ENCODE peak calls at places on chromosomes 5 and 9, in five cellular contexts. U is cardiac fibroblast; M is epithelial cell of esophagus; E is suprapubic skin; C is activated CD8-positive, alpha-beta T cell treated with anti-CD3 and anti-CD28 coated beads for 36 hours. Y is an unnamed sample.

GRCh38 chr5:135850671-135851070 is 16.2 kb downstream of the SLC25A48 start:
- DNase-seq in E (no peak), C (no peak), U (no peak), M (no peak), Y (no peak)

GRCh38 chr5:100901851-100902341 is 1.2 kb downstream of the ST8SIA4 start:
- DNase-seq in E (peak; percentile 63), M (peak; percentile 33), C (peak; percentile 81), U (peak; percentile 36), Y (no peak)

GRCh38 chr9:17436854-17437253 is 142.0 kb upstream of the SH3GL2 start:
- DNase-seq in C (no peak), U (no peak), M (no peak), E (no peak), Y (no peak)

GRCh38 chr5:139740138-139740992 is 55.2 kb upstream of the PSD2 start:
- DNase-seq in U (no peak), C (no peak), E (no peak), M (no peak), Y (no peak)

GRCh38 chr5:27682600-27682999 is 644.2 kb upstream of the CDH9 start:
- DNase-seq in M (peak; percentile 46), E (no peak), U (peak; percentile 1), C (no peak), Y (no peak)

GRCh38 chr9:4269872-4270271 is 30.0 kb downstream of the GLIS3 start:
- DNase-seq in M (no peak), U (no peak), E (no peak), C (no peak), Y (no peak)

GRCh38 chr5:103808464-103809106 is 246.0 kb upstream of the NUDT12 start:
- DNase-seq in C (peak; percentile 5), U (peak; percentile 57), M (peak; percentile 62), E (no peak), Y (peak; percentile 55)

GRCh38 chr5:111415053-111415452 is 97.3 kb downstream of the STARD4 start:
- DNase-seq in C (peak; percentile 56), U (no peak), E (no peak), M (no peak), Y (no peak)

GRCh38 chr5:141363952-141364660 is at the start of gene PCDHGA5:
- DNase-seq in E (no peak), U (peak; percentile 38), M (no peak), C (no peak), Y (no peak)

GRCh38 chr5:176837707-176838115 is 27.4 kb downstream of the UNC5A start:
- DNase-seq in E (peak; percentile 80), M (peak; percentile 89), U (peak; percentile 89), C (peak; percentile 89), Y (peak; percentile 82)

GRCh38 chr5:135705941-135706340 is 127.2 kb upstream of the CXCL14 start:
- DNase-seq in E (no peak), M (no peak), U (no peak), C (no peak), Y (no peak)

GRCh38 chr5:78162253-78162862 is 132.1 kb downstream of the AP3B1 start:
- DNase-seq in M (peak; percentile 37), E (no peak), U (peak; percentile 64), C (no peak), Y (peak; percentile 4)

GRCh38 chr5:142881727-142882126 is 111.5 kb downstream of the ARHGAP26 start:
- DNase-seq in E (no peak), C (no peak), U (no peak), M (no peak), Y (no peak)

GRCh38 chr9:16445141-16445920 is 425.1 kb downstream of the BNC2 start:
- DNase-seq in E (no peak), C (no peak), U (peak; percentile 71), M (peak; percentile 89), Y (peak; percentile 68)

GRCh38 chr5:134245101-134245604 is 19.3 kb upstream of the PPP2CA start:
- DNase-seq in U (peak; percentile 81), M (peak; percentile 90), E (no peak), C (no peak), Y (peak; percentile 89)

GRCh38 chr9:967851-968641 is 8.4 kb upstream of the DMRT3 start:
- DNase-seq in E (no peak), C (no peak), M (peak; percentile 41), U (no peak), Y (no peak)

GRCh38 chr5:119070578-119070827 is 384 bp upstream of the DMXL1 start:
- DNase-seq in E (no peak), M (no peak), U (no peak), C (no peak), Y (no peak)

GRCh38 chr5:151574597-151574996 is 16.5 kb downstream of the FAT2 start:
- DNase-seq in C (no peak), U (no peak), E (no peak), M (peak; percentile 45), Y (no peak)

GRCh38 chr5:150529555-150529954 is 21.6 kb downstream of the NDST1 start:
- DNase-seq in E (no peak), C (no peak), M (no peak), U (no peak), Y (no peak)

GRCh38 chr9:107226431-107226830 is 56.6 kb upstream of the RAD23B start:
- DNase-seq in C (no peak), U (peak; percentile 47), E (no peak), M (no peak), Y (peak; percentile 36)

GRCh38 chr5:95725071-95725820 is 5.9 kb upstream of the RHOBTB3 start:
- DNase-seq in U (peak; percentile 50), M (no peak), E (no peak), C (no peak), Y (no peak)

GRCh38 chr9:33719581-33720374 is 75.6 kb upstream of the PRSS3 start:
- DNase-seq in M (peak; percentile 40), E (no peak), U (peak; percentile 9), C (peak; percentile 54), Y (peak; percentile 24)

GRCh38 chr5:108615216-108615615 is 132.5 kb upstream of the FER start:
- DNase-seq in C (no peak), M (peak; percentile 30), E (no peak), U (peak; percentile 40), Y (peak; percentile 26)

GRCh38 chr5:116394186-116394867 is 180.3 kb downstream of the SEMA6A start:
- DNase-seq in E (no peak), M (no peak), U (no peak), C (no peak), Y (no peak)

DNA sequence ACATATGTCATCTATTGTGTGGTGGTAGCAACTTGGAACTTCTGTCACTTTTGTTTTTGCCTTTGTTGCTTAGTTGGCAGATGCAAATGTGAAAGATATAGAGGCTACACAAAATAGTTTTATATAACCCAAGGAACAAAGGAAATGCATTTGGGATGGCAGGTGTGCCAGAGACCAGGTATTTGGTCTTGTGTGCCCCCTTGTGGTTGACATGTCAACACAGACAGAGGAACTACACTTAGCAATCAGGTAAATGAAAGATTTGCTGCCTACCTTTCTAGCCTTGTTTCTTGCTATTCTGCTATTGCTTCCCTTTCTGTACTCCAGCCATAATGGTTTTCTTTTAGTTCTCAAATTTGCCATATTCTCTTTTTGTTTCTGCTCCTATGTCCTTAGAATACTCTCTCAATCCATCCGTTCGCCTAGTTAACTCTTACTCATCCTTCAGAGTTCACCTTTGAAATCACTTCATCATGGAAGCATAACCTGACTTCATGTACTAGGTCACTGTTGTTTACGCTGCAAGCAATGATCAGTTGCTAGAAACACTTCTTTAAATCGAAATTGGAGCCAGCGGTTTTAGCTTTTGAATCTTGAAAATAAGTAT is 119.5 kb downstream of the TRPM3 start:
- DNase-seq in M (peak; percentile 75), E (no peak), U (peak; percentile 65), C (peak; percentile 15), Y (peak; percentile 52)
- TF ChIP-seq CTCF in M (peak; percentile 79), E (peak; percentile 35), U (peak; percentile 63), C (no peak), Y (peak; percentile 63)

DNA sequence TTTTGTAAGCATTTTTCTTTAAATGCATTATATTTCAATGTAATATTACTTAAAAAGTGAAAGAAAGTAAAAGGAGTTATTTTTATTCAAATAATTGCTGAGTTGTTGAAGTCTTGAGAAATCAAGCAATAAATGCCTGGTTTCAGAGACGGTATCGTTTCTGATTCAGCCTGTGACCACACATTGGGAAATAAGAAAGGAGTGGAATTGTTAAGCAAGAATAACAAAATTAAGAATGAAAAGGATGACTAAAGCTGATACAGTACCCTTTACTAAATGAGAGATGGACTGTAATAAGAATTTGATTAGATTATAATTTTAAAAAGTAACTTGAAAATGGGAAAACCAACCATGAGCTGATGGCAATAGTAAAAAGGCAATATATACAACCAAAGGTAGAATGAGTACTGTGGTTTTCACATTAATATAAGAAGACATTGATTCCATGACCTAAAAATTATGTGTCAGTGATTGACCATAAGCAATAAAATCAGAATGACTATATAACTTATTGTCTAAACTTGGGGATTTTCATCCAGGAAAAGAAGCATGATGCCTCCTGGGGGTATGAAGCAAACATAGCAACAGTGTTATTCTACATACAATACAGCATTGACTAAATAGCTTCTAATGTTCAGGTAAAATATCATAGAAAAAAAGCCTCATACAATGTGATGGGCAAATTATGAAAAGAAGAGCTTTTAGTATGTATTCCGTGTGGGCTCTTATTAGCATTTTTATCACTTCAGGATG is 101.9 kb upstream of the PRDM9 start:
- DNase-seq in U (peak; percentile 36), M (peak; percentile 53), E (no peak), C (no peak), Y (no peak)
- TF ChIP-seq CTCF in U (peak; percentile 3), M (no peak), E (no peak), C (no peak), Y (no peak)

DNA sequence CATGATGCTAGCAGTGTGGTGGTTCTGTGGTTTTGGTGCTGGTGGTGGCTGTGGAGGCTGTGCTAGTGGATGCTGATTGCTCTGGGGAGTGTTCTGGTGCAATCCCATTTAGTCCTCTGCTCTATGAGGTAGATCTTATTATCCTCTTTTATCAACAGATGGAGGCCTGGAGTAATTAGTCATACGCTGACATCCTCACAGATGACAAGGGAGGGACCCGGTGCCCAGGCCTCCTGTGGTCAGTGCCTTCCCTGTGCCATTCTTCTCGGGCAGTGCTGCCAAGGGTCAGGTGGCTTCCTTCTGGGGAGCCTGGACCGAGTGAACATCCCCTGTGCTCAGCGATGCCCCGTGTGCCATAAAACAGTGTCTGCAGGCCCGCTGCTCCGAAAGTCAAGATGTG is 74.5 kb downstream of the COL5A1 start:
- DNase-seq in U (no peak), E (no peak), M (no peak), C (no peak), Y (no peak)
- TF ChIP-seq CTCF in U (no peak), E (no peak), M (no peak), C (no peak), Y (no peak)

GRCh38 chr9:118630931-118631595 is 738.2 kb downstream of the BRINP1 start:
- DNase-seq in C (no peak), M (peak; percentile 39), U (no peak), E (no peak), Y (no peak)

GRCh38 chr9:118637681-118638080 is 731.6 kb downstream of the BRINP1 start:
- DNase-seq in E (no peak), M (no peak), U (no peak), C (no peak), Y (no peak)

GRCh38 chr9:118635416-118635815 is 733.8 kb downstream of the BRINP1 start:
- DNase-seq in E (no peak), U (no peak), M (no peak), C (no peak), Y (no peak)

GRCh38 chr9:118630079-118630478 is 739.2 kb downstream of the BRINP1 start:
- DNase-seq in E (no peak), M (no peak), U (no peak), C (no peak), Y (no peak)

DNA sequence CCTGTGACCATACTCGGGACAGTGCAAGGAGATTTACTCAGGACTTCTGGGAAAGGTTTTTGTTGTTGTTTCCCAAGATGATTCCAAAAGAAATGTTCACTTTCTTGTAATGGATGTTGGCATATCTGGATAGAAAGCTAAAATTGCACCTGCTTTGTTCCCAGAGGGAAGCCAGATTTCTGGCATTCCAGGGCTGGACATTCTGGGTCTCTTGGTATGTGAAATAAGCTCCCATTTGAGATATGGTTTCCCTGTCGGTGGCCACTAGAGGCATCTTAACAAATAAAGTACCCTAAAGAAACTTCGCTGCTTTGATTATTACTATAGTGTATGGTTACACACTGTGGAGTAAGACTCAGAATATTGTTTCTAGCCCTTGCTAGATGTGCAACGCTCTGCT is 737.3 kb downstream of the BRINP1 start:
- DNase-seq in C (no peak), M (no peak), E (no peak), U (no peak), Y (no peak)
- TF ChIP-seq CTCF in C (no peak), M (no peak), E (no peak), U (no peak), Y (no peak)